ENCODE peak calls at places on chromosomes 4 and X, in ten cellular contexts. M, S, G, P, V, U, K, W, C and T are unnamed samples. For H3K4me1, the result is how much of the 10 kb centered on the place peaks cover.

GRCh38 chr4:165425629-165426028 is 46.8 kb downstream of the CPE start:
- DNase-seq in M (no peak), S (no peak), G (no peak), P (no peak), V (no peak), U (no peak), K (no peak), W (no peak), C (no peak), T (no peak)

GRCh38 chr4:142347241-142347640 is 498.9 kb downstream of the INPP4B start:
- DNase-seq in M (no peak), S (peak), G (peak), P (peak), V (peak), U (peak), K (no peak), W (no peak), C (peak), T (no peak)

GRCh38 chr4:62263454-62263853 is 1063.3 kb downstream of the ADGRL3 start:
- DNase-seq in M (no peak), S (no peak), G (no peak), P (no peak), V (no peak), U (no peak), K (no peak), W (no peak), C (no peak), T (no peak)

GRCh38 chrX:136147320-136147901 is at the start of gene FHL1:
- DNase-seq in M (peak), S (no peak), G (no peak), P (peak), V (no peak), U (peak), K (peak), W (no peak), C (peak), T (no peak)

GRCh38 chr4:1767770-1768366 is 25.2 kb upstream of the FGFR3 start:
- DNase-seq in M (peak), S (peak), G (no peak), P (peak), V (no peak), U (no peak), K (peak), W (no peak), C (peak), T (no peak)

GRCh38 chr4:159105063-159105414 is 2.2 kb downstream of the RAPGEF2 start:
- DNase-seq in M (peak), S (no peak), G (peak), P (peak), V (peak), U (peak), K (no peak), W (no peak), C (peak), T (no peak)

GRCh38 chr4:139603576-139604387 is 47.8 kb upstream of the SETD7 start:
- DNase-seq in M (peak), S (peak), G (peak), P (peak), V (peak), U (peak), K (peak), W (peak), C (peak), T (peak)

GRCh38 chr4:100286601-100287000 is 96.3 kb upstream of the DDIT4L start:
- DNase-seq in M (no peak), S (no peak), G (no peak), P (no peak), V (no peak), U (no peak), K (no peak), W (no peak), C (no peak), T (no peak)

GRCh38 chr4:120664851-120665250 is 257.7 kb downstream of the PRDM5 start:
- DNase-seq in M (no peak), S (no peak), G (no peak), P (no peak), V (no peak), U (no peak), K (no peak), W (no peak), C (no peak), T (no peak)

GRCh38 chr4:52641853-52642563 is 17.1 kb downstream of the USP46 start:
- DNase-seq in M (peak), S (no peak), G (peak), P (peak), V (peak), U (peak), K (no peak), W (peak), C (peak), T (peak)

GRCh38 chr4:87068591-87069021 is 133.8 kb downstream of the AFF1 start:
- DNase-seq in M (no peak), S (no peak), G (no peak), P (no peak), V (no peak), U (no peak), K (peak), W (no peak), C (no peak), T (no peak)

GRCh38 chr4:113057891-113058290 is 8.4 kb downstream of the ANK2 start:
- DNase-seq in M (peak), S (peak), G (peak), P (peak), V (peak), U (peak), K (no peak), W (no peak), C (no peak), T (peak)

GRCh38 chr4:68180858-68181531 is 51.3 kb upstream of the TMPRSS11F start:
- DNase-seq in M (peak), S (peak), G (peak), P (peak), V (peak), U (peak), K (no peak), W (peak), C (no peak), T (no peak)

GRCh38 chrX:41137589-41137988 is 52.3 kb downstream of the USP9X start:
- DNase-seq in M (no peak), S (no peak), G (no peak), P (peak), V (no peak), U (peak), K (peak), W (no peak), C (peak), T (no peak)

GRCh38 chr4:75834095-75834771 is 68.0 kb downstream of the PPEF2 start:
- DNase-seq in M (no peak), S (no peak), G (no peak), P (no peak), V (no peak), U (no peak), K (peak), W (no peak), C (no peak), T (no peak)
- H3K4me1 ChIP-seq in M (under half), S (under half), G (under half), P (under half), V (under half), U (under half), K (under half), W (under half), C (under half), T (under half)

DNA sequence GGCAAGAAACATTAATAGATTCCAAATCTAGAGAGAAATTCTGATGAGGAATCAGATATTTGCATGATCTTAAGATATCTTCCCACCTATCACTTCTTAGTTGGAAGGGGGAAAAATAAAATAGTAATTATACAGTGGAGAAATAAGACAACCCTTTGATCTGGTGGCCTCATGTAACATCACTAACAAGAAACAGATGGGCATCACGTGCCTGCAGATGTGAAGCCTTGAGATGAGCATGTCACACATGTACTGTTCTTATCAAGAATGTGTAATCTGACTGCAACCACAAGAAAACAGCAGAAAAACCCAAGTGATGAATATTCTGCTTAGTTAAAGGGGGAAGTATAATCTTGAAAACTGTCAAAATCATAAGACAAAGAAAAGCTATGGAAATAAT is 31.4 kb upstream of the NKX6-1 start:
- DNase-seq in M (peak), S (no peak), G (peak), P (peak), V (no peak), U (no peak), K (no peak), W (no peak), C (peak), T (no peak)
- H3K4me3 ChIP-seq in M (no peak), S (no peak), G (no peak), P (no peak), V (no peak), U (no peak), K (no peak), W (no peak), C (no peak), T (no peak)

GRCh38 chr4:119314356-119314755 is 7.6 kb downstream of the FABP2 start:
- DNase-seq in M (peak), S (peak), G (peak), P (peak), V (peak), U (peak), K (peak), W (no peak), C (peak), T (no peak)
- H3K4me2 ChIP-seq in M (no peak), S (no peak), G (no peak), P (no peak), V (no peak), U (no peak), K (no peak), W (no peak), C (no peak), T (no peak)

GRCh38 chr4:69831646-69832325 is 28.2 kb downstream of the SULT1E1 start:
- DNase-seq in M (no peak), S (no peak), G (no peak), P (no peak), V (no peak), U (no peak), K (no peak), W (no peak), C (no peak), T (no peak)
- H3K4me1 ChIP-seq in M (under half), S (under half), G (under half), P (under half), V (under half), U (under half), K (under half), W (under half), C (under half), T (under half)

DNA sequence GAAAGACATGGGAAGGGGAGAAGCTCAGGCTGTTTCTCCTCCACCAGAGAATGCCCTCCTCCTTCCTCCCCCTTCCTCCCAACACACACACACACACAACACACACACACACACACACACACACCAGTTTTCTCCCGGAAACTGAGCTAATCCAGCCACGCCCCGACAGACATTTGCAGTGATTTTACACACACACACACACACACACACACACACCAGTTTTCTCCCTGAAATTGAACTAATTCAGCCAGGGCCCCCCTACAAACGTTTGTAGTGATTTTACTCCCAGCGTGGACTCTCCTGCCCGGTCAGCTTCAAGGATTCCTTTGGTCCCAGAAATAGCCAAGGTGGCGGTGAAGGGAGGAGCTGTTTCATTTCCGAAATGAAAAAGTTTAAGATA is 32.9 kb upstream of the STX18 start:
- DNase-seq in M (peak), S (peak), G (peak), P (peak), V (peak), U (peak), K (no peak), W (no peak), C (peak), T (peak)
- H3K4me3 ChIP-seq in M (peak), S (peak), G (peak), P (peak), V (peak), U (peak), K (no peak), W (peak), C (peak), T (peak)

GRCh38 chr4:63492515-63492914 is 916.7 kb downstream of the TECRL start:
- DNase-seq in M (no peak), S (no peak), G (no peak), P (no peak), V (no peak), U (no peak), K (no peak), W (no peak), C (no peak), T (no peak)
- H3K4me2 ChIP-seq in M (no peak), S (no peak), G (no peak), P (no peak), V (no peak), U (no peak), K (no peak), W (no peak), C (no peak), T (no peak)

DNA sequence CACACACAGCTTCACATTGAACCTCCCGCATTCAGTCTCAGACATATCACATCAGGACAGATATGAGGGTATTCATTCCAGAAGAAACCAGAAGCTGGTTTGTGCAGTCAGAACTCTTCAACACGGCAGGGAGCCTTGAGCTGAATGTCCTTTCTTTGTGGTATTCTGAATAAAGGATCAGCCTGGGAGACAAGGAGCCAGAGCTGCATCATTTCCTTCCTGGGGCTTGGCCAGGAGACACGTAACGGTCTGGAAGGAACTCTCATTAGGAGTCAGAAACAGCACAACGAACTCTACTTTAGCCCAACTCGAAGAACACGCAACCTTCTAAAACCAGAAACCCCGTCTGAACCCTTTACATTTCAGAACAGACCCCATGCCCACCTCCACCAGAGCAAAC is 46.4 kb downstream of the KDR start:
- DNase-seq in M (no peak), S (no peak), G (peak), P (peak), V (no peak), U (peak), K (no peak), W (no peak), C (peak), T (no peak)
- H3K4me1 ChIP-seq in M (under half), S (under half), G (under half), P (under half), V (under half), U (under half), K (under half), W (under half), C (under half), T (under half)

DNA sequence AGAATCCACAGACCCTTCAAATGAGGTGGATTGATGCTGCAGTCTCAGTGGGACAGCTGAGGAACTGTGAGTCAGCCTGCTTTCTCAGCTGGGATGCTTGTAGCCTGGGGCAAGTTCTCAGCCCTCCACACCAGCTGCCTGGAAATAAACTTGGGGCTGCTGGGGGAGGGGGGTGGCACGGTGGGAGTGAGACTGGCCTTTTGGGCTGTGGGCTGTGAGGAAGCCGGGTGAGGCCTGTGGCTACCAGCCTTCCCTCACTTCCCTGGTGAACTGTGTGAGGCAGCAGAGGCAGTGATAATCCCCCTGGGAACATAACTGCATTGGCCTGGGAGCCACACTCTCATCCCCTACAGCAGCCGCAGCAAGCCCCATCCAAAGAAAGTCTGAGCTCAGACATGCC is 114.5 kb upstream of the GUCY1A1 start:
- DNase-seq in M (peak), S (no peak), G (peak), P (peak), V (peak), U (peak), K (no peak), W (no peak), C (peak), T (no peak)
- H3K4me3 ChIP-seq in M (no peak), S (no peak), G (no peak), P (no peak), V (no peak), U (no peak), K (no peak), W (no peak), C (no peak), T (no peak)